ENCODE peak calls at places on chromosomes 11 and 22, in seven cellular contexts. W, X, J, F, I, M and L are unnamed samples.

GRCh38 chr11:26764825-26765224 is 43.0 kb upstream of the SLC5A12 start:
- DNase-seq in W (no peak), X (no peak), J (no peak), F (no peak), I (no peak), M (no peak), L (no peak)

GRCh38 chr22:22616636-22617035 is 27.8 kb upstream of the GGTLC2 start:
- DNase-seq in W (no peak), X (no peak), J (peak; percentile 5), F (no peak), I (no peak), M (no peak), L (no peak)

GRCh38 chr22:17726561-17727243 is 47.6 kb downstream of the BID start:
- DNase-seq in W (no peak), X (no peak), J (peak; percentile 68), F (peak; percentile 79), I (no peak), M (no peak), L (no peak)

GRCh38 chr11:15569626-15570025 is 454.9 kb downstream of the INSC start:
- DNase-seq in W (no peak), X (no peak), J (no peak), F (no peak), I (peak; percentile 58), M (no peak), L (no peak)

GRCh38 chr22:19291580-19292261 is at the start of gene CLTCL1:
- DNase-seq in W (peak; percentile 73), X (peak; percentile 77), J (peak; percentile 73), F (peak; percentile 26), I (peak; percentile 90), M (peak; percentile 57), L (peak; percentile 84)

GRCh38 chr11:119995730-119996491 is 142.0 kb downstream of the TRIM29 start:
- DNase-seq in W (no peak), X (no peak), J (no peak), F (no peak), I (no peak), M (no peak), L (no peak)

GRCh38 chr11:121634889-121635288 is 182.1 kb upstream of the SORL1-AS1 start:
- DNase-seq in W (no peak), X (no peak), J (peak; percentile 82), F (no peak), I (no peak), M (no peak), L (no peak)

GRCh38 chr22:36565686-36566085 is 36.7 kb upstream of the EIF3D start:
- DNase-seq in W (no peak), X (no peak), J (no peak), F (no peak), I (no peak), M (no peak), L (no peak)

GRCh38 chr11:125408281-125408680 is 87.8 kb downstream of the FEZ1 start:
- DNase-seq in W (no peak), X (no peak), J (no peak), F (no peak), I (no peak), M (no peak), L (no peak)

GRCh38 chr11:43124272-43124920 is 187.4 kb upstream of the API5 start:
- DNase-seq in W (no peak), X (no peak), J (no peak), F (no peak), I (no peak), M (no peak), L (no peak)

GRCh38 chr22:29673361-29673760 is 46.4 kb upstream of the CABP7 start:
- DNase-seq in W (no peak), X (no peak), J (no peak), F (no peak), I (no peak), M (no peak), L (no peak)

GRCh38 chr22:46267431-46268279 is at the start of gene TTC38:
- DNase-seq in W (peak; percentile 43), X (peak; percentile 94), J (peak; percentile 75), F (peak; percentile 14), I (peak; percentile 96), M (peak; percentile 85), L (peak; percentile 95)

GRCh38 chr11:115886111-115886733 is 382.0 kb upstream of the CADM1 start:
- DNase-seq in W (no peak), X (no peak), J (no peak), F (no peak), I (no peak), M (no peak), L (no peak)